ENCODE peak calls at places on chromosomes 12 and 14, in seven cellular contexts. One of them, this sample, is unnamed.

GRCh38 chr12:17992002-17992656 is 97.9 kb downstream of the RERGL start:
- DNase-seq in GM03348: peak
- DNase-seq in T-cell: no peak
- DNase-seq in right atrium auricular region: no peak
- DNase-seq in Kasumi-1: peak
- DNase-seq in anterior cingulate cortex: peak
- DNase-seq in CD4-positive, alpha-beta T cell: no peak
- DNase-seq in this sample: peak

GRCh38 chr12:123879691-123880090 is 92.9 kb downstream of the CCDC92 start:
- DNase-seq in GM03348: no peak
- DNase-seq in T-cell: no peak
- DNase-seq in right atrium auricular region: no peak
- DNase-seq in Kasumi-1: no peak
- DNase-seq in anterior cingulate cortex: no peak
- DNase-seq in CD4-positive, alpha-beta T cell: no peak
- DNase-seq in this sample: no peak

GRCh38 chr14:49962616-49963015 is 69.7 kb downstream of the ARF6 start:
- DNase-seq in GM03348: no peak
- DNase-seq in T-cell: no peak
- DNase-seq in right atrium auricular region: no peak
- DNase-seq in Kasumi-1: no peak
- DNase-seq in anterior cingulate cortex: no peak
- DNase-seq in CD4-positive, alpha-beta T cell: no peak
- DNase-seq in this sample: no peak

GRCh38 chr12:89029961-89030360 is 322.3 kb downstream of the DUSP6 start:
- DNase-seq in GM03348: no peak
- DNase-seq in T-cell: no peak
- DNase-seq in right atrium auricular region: no peak
- DNase-seq in Kasumi-1: no peak
- DNase-seq in anterior cingulate cortex: no peak
- DNase-seq in CD4-positive, alpha-beta T cell: no peak
- DNase-seq in this sample: no peak

GRCh38 chr12:100926669-100927248 is 132.2 kb downstream of the ANO4 start:
- DNase-seq in GM03348: peak
- DNase-seq in T-cell: no peak
- DNase-seq in right atrium auricular region: no peak
- DNase-seq in Kasumi-1: no peak
- DNase-seq in anterior cingulate cortex: no peak
- DNase-seq in CD4-positive, alpha-beta T cell: no peak
- DNase-seq in this sample: no peak

GRCh38 chr12:47730341-47730744 is 5.1 kb upstream of the ENDOU start:
- DNase-seq in GM03348: no peak
- DNase-seq in T-cell: no peak
- DNase-seq in right atrium auricular region: no peak
- DNase-seq in Kasumi-1: no peak
- DNase-seq in anterior cingulate cortex: no peak
- DNase-seq in CD4-positive, alpha-beta T cell: no peak
- DNase-seq in this sample: no peak

GRCh38 chr14:65462411-65462810 is 49.9 kb downstream of the FUT8 start:
- DNase-seq in GM03348: peak
- DNase-seq in T-cell: no peak
- DNase-seq in right atrium auricular region: no peak
- DNase-seq in Kasumi-1: no peak
- DNase-seq in anterior cingulate cortex: no peak
- DNase-seq in CD4-positive, alpha-beta T cell: no peak
- DNase-seq in this sample: peak

GRCh38 chr12:109944561-109944960 is 44.5 kb downstream of the TCHP start:
- DNase-seq in GM03348: no peak
- DNase-seq in T-cell: no peak
- DNase-seq in right atrium auricular region: no peak
- DNase-seq in Kasumi-1: no peak
- DNase-seq in anterior cingulate cortex: no peak
- DNase-seq in CD4-positive, alpha-beta T cell: no peak
- DNase-seq in this sample: no peak

GRCh38 chr14:73290279-73290678 is 53.0 kb downstream of the PAPLN start:
- DNase-seq in GM03348: no peak
- DNase-seq in T-cell: no peak
- DNase-seq in right atrium auricular region: no peak
- DNase-seq in Kasumi-1: no peak
- DNase-seq in anterior cingulate cortex: no peak
- DNase-seq in CD4-positive, alpha-beta T cell: no peak
- DNase-seq in this sample: no peak

GRCh38 chr12:88052686-88053085 is 23.5 kb upstream of the C12orf50 start:
- DNase-seq in GM03348: peak
- DNase-seq in T-cell: no peak
- DNase-seq in right atrium auricular region: no peak
- DNase-seq in Kasumi-1: peak
- DNase-seq in anterior cingulate cortex: no peak
- DNase-seq in CD4-positive, alpha-beta T cell: no peak
- DNase-seq in this sample: no peak

GRCh38 chr14:102209224-102209966 is 69.7 kb downstream of the WDR20 start:
- DNase-seq in GM03348: no peak
- DNase-seq in T-cell: no peak
- DNase-seq in right atrium auricular region: no peak
- DNase-seq in Kasumi-1: no peak
- DNase-seq in anterior cingulate cortex: no peak
- DNase-seq in CD4-positive, alpha-beta T cell: no peak
- DNase-seq in this sample: no peak

This sample was measured in activated CD8-positive, alpha-beta T cell treated with anti-CD3 and anti-CD28 coated beads, Interleukin-2, amount 10 ng/mL, durations not matched to agents 7 days and 5 days.